ENCODE peak calls at places on chromosomes 16 and 17, in eight cellular contexts. One of them, this sample, is unnamed.

GRCh38 chr16:28974007-28974436 is 556 bp upstream of the SPNS1 start:
- DNase-seq in activated CD8-positive, alpha-beta T cell treated with anti-CD3 and anti-CD28 coated beads for 36 hours: peak
- DNase-seq in BJ: peak
- DNase-seq in epithelial cell of esophagus: peak
- DNase-seq in cardiac fibroblast: peak
- DNase-seq in AG09309: peak
- DNase-seq in kidney epithelial cell: no peak
- DNase-seq in upper lobe of left lung: peak
- DNase-seq in this sample: peak

GRCh38 chr17:7959503-7960253 is 27.7 kb downstream of the CNTROB start:
- DNase-seq in activated CD8-positive, alpha-beta T cell treated with anti-CD3 and anti-CD28 coated beads for 36 hours: no peak
- DNase-seq in BJ: no peak
- DNase-seq in epithelial cell of esophagus: no peak
- DNase-seq in cardiac fibroblast: peak
- DNase-seq in AG09309: no peak
- DNase-seq in kidney epithelial cell: no peak
- DNase-seq in upper lobe of left lung: peak
- DNase-seq in this sample: no peak

GRCh38 chr17:33225509-33225908 is 67.6 kb downstream of the ASIC2 start:
- DNase-seq in activated CD8-positive, alpha-beta T cell treated with anti-CD3 and anti-CD28 coated beads for 36 hours: no peak
- DNase-seq in BJ: no peak
- DNase-seq in epithelial cell of esophagus: no peak
- DNase-seq in cardiac fibroblast: no peak
- DNase-seq in AG09309: no peak
- DNase-seq in kidney epithelial cell: no peak
- DNase-seq in upper lobe of left lung: no peak
- DNase-seq in this sample: no peak

GRCh38 chr17:40596261-40596919 is 31.1 kb upstream of the CCR7 start:
- DNase-seq in activated CD8-positive, alpha-beta T cell treated with anti-CD3 and anti-CD28 coated beads for 36 hours: peak
- DNase-seq in BJ: no peak
- DNase-seq in epithelial cell of esophagus: no peak
- DNase-seq in cardiac fibroblast: no peak
- DNase-seq in AG09309: no peak
- DNase-seq in kidney epithelial cell: no peak
- DNase-seq in upper lobe of left lung: no peak
- DNase-seq in this sample: no peak

GRCh38 chr17:39752241-39752831 is 14.6 kb downstream of the GRB7 start:
- DNase-seq in activated CD8-positive, alpha-beta T cell treated with anti-CD3 and anti-CD28 coated beads for 36 hours: no peak
- DNase-seq in BJ: no peak
- DNase-seq in epithelial cell of esophagus: no peak
- DNase-seq in cardiac fibroblast: no peak
- DNase-seq in AG09309: no peak
- DNase-seq in kidney epithelial cell: no peak
- DNase-seq in upper lobe of left lung: no peak
- DNase-seq in this sample: peak

GRCh38 chr16:3256146-3256875 is at the start of gene MEFV:
- DNase-seq in activated CD8-positive, alpha-beta T cell treated with anti-CD3 and anti-CD28 coated beads for 36 hours: no peak
- DNase-seq in BJ: no peak
- DNase-seq in epithelial cell of esophagus: peak
- DNase-seq in cardiac fibroblast: peak
- DNase-seq in AG09309: no peak
- DNase-seq in kidney epithelial cell: no peak
- DNase-seq in upper lobe of left lung: peak
- DNase-seq in this sample: no peak

GRCh38 chr17:10814083-10814482 is 10.2 kb upstream of the TMEM238L start:
- DNase-seq in activated CD8-positive, alpha-beta T cell treated with anti-CD3 and anti-CD28 coated beads for 36 hours: no peak
- DNase-seq in BJ: no peak
- DNase-seq in epithelial cell of esophagus: no peak
- DNase-seq in cardiac fibroblast: no peak
- DNase-seq in AG09309: no peak
- DNase-seq in kidney epithelial cell: no peak
- DNase-seq in upper lobe of left lung: no peak
- DNase-seq in this sample: no peak

GRCh38 chr16:56988948-56989945 is at the start of gene NLRC5:
- DNase-seq in activated CD8-positive, alpha-beta T cell treated with anti-CD3 and anti-CD28 coated beads for 36 hours: peak
- DNase-seq in BJ: no peak
- DNase-seq in epithelial cell of esophagus: peak
- DNase-seq in cardiac fibroblast: peak
- DNase-seq in AG09309: no peak
- DNase-seq in kidney epithelial cell: no peak
- DNase-seq in upper lobe of left lung: peak
- DNase-seq in this sample: peak

GRCh38 chr17:68074279-68074678 is 38.7 kb downstream of the KPNA2 start:
- DNase-seq in activated CD8-positive, alpha-beta T cell treated with anti-CD3 and anti-CD28 coated beads for 36 hours: no peak
- DNase-seq in BJ: no peak
- DNase-seq in epithelial cell of esophagus: no peak
- DNase-seq in cardiac fibroblast: no peak
- DNase-seq in AG09309: no peak
- DNase-seq in kidney epithelial cell: no peak
- DNase-seq in upper lobe of left lung: no peak
- DNase-seq in this sample: no peak

GRCh38 chr17:44219636-44220210 is at the start of gene UBTF:
- DNase-seq in activated CD8-positive, alpha-beta T cell treated with anti-CD3 and anti-CD28 coated beads for 36 hours: peak
- DNase-seq in BJ: no peak
- DNase-seq in epithelial cell of esophagus: peak
- DNase-seq in cardiac fibroblast: peak
- DNase-seq in AG09309: no peak
- DNase-seq in kidney epithelial cell: no peak
- DNase-seq in upper lobe of left lung: peak
- DNase-seq in this sample: peak

GRCh38 chr17:66304304-66305174 is 2.1 kb downstream of the PRKCA start:
- DNase-seq in activated CD8-positive, alpha-beta T cell treated with anti-CD3 and anti-CD28 coated beads for 36 hours: peak
- DNase-seq in BJ: no peak
- DNase-seq in epithelial cell of esophagus: peak
- DNase-seq in cardiac fibroblast: peak
- DNase-seq in AG09309: no peak
- DNase-seq in kidney epithelial cell: no peak
- DNase-seq in upper lobe of left lung: no peak
- DNase-seq in this sample: no peak

GRCh38 chr16:21684199-21684598 is 20.4 kb downstream of the OTOA start:
- DNase-seq in activated CD8-positive, alpha-beta T cell treated with anti-CD3 and anti-CD28 coated beads for 36 hours: peak
- DNase-seq in BJ: no peak
- DNase-seq in epithelial cell of esophagus: no peak
- DNase-seq in cardiac fibroblast: no peak
- DNase-seq in AG09309: no peak
- DNase-seq in kidney epithelial cell: no peak
- DNase-seq in upper lobe of left lung: no peak
- DNase-seq in this sample: peak

GRCh38 chr17:37676115-37676925 is 33.1 kb upstream of the DDX52 start:
- DNase-seq in activated CD8-positive, alpha-beta T cell treated with anti-CD3 and anti-CD28 coated beads for 36 hours: no peak
- DNase-seq in BJ: no peak
- DNase-seq in epithelial cell of esophagus: no peak
- DNase-seq in cardiac fibroblast: peak
- DNase-seq in AG09309: peak
- DNase-seq in kidney epithelial cell: peak
- DNase-seq in upper lobe of left lung: no peak
- DNase-seq in this sample: no peak

GRCh38 chr16:79047337-79047736 is 553.2 kb downstream of the MAF start:
- DNase-seq in activated CD8-positive, alpha-beta T cell treated with anti-CD3 and anti-CD28 coated beads for 36 hours: peak
- DNase-seq in BJ: no peak
- DNase-seq in epithelial cell of esophagus: peak
- DNase-seq in cardiac fibroblast: no peak
- DNase-seq in AG09309: no peak
- DNase-seq in kidney epithelial cell: no peak
- DNase-seq in upper lobe of left lung: no peak
- DNase-seq in this sample: no peak

GRCh38 chr17:9334536-9335446 is 240.8 kb downstream of the STX8 start:
- DNase-seq in activated CD8-positive, alpha-beta T cell treated with anti-CD3 and anti-CD28 coated beads for 36 hours: peak
- DNase-seq in BJ: no peak
- DNase-seq in epithelial cell of esophagus: peak
- DNase-seq in cardiac fibroblast: no peak
- DNase-seq in AG09309: no peak
- DNase-seq in kidney epithelial cell: no peak
- DNase-seq in upper lobe of left lung: no peak
- DNase-seq in this sample: no peak

DNA sequence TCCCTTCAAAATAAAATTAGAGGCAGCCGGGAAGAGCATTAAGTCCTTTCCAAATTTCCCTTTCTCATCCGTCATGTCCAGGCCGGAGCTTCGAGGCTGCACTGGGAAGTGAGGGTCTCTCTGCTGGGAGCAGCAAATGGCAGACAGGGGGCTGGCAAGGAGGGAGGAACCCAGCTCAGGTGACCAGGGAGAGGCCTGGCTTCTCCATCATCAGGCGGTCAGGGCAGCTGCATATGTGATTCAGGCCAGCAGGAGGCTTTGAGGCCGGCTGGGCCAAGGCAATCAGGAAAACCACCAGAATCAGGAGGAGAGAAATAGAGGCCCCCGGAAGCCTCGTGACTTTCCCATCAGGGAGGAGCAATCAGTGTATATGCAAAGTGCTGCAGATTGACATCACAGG is 85.0 kb upstream of the RPL38 start:
- DNase-seq in activated CD8-positive, alpha-beta T cell treated with anti-CD3 and anti-CD28 coated beads for 36 hours: no peak
- DNase-seq in BJ: no peak
- DNase-seq in epithelial cell of esophagus: no peak
- DNase-seq in cardiac fibroblast: no peak
- DNase-seq in AG09309: no peak
- DNase-seq in kidney epithelial cell: no peak
- DNase-seq in upper lobe of left lung: peak
- DNase-seq in this sample: no peak
- TF ChIP-seq CTCF in activated CD8-positive, alpha-beta T cell treated with anti-CD3 and anti-CD28 coated beads for 36 hours: no peak
- TF ChIP-seq CTCF in BJ: no peak
- TF ChIP-seq CTCF in epithelial cell of esophagus: no peak
- TF ChIP-seq CTCF in cardiac fibroblast: no peak
- TF ChIP-seq CTCF in AG09309: no peak
- TF ChIP-seq CTCF in kidney epithelial cell: no peak
- TF ChIP-seq CTCF in upper lobe of left lung: no peak
- TF ChIP-seq CTCF in this sample: no peak

DNA sequence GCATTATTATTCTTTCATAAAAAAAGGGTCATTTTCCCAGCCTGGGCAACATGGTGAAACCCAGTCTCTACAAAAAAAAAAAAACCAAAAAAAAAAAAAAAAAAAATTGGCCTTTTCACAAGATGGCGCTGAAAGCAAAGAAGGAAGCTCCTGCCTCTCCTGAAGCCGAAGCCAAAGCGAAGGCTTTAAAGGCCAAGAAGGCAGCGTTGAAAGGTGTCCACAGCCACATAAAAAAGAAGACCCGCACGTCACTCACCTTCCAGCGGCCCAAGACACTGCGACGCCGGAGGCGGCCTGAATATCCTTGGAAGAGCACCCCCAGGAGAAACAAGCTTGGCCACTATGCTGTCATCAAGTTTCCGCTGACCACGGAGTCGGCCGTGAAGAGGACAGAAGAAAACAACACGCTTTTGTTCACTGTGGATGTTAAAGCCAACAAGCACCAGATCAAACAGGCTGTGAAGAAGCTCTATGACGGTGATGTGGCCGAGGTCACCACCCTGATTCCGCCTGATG is 4.9 kb upstream of the PGAP6 start:
- DNase-seq in activated CD8-positive, alpha-beta T cell treated with anti-CD3 and anti-CD28 coated beads for 36 hours: no peak
- DNase-seq in BJ: no peak
- DNase-seq in epithelial cell of esophagus: no peak
- DNase-seq in cardiac fibroblast: peak
- DNase-seq in AG09309: no peak
- DNase-seq in kidney epithelial cell: no peak
- DNase-seq in upper lobe of left lung: no peak
- DNase-seq in this sample: no peak
- TF ChIP-seq CTCF in activated CD8-positive, alpha-beta T cell treated with anti-CD3 and anti-CD28 coated beads for 36 hours: no peak
- TF ChIP-seq CTCF in BJ: no peak
- TF ChIP-seq CTCF in epithelial cell of esophagus: no peak
- TF ChIP-seq CTCF in cardiac fibroblast: no peak
- TF ChIP-seq CTCF in AG09309: no peak
- TF ChIP-seq CTCF in kidney epithelial cell: peak
- TF ChIP-seq CTCF in upper lobe of left lung: no peak
- TF ChIP-seq CTCF in this sample: no peak

GRCh38 chr17:50845260-50846147 is 10.1 kb downstream of the WFIKKN2 start:
- DNase-seq in activated CD8-positive, alpha-beta T cell treated with anti-CD3 and anti-CD28 coated beads for 36 hours: no peak
- DNase-seq in BJ: no peak
- DNase-seq in epithelial cell of esophagus: peak
- DNase-seq in cardiac fibroblast: no peak
- DNase-seq in AG09309: no peak
- DNase-seq in kidney epithelial cell: no peak
- DNase-seq in upper lobe of left lung: no peak
- DNase-seq in this sample: no peak

GRCh38 chr17:50847566-50847965 is 12.2 kb downstream of the WFIKKN2 start:
- DNase-seq in activated CD8-positive, alpha-beta T cell treated with anti-CD3 and anti-CD28 coated beads for 36 hours: no peak
- DNase-seq in BJ: no peak
- DNase-seq in epithelial cell of esophagus: no peak
- DNase-seq in cardiac fibroblast: no peak
- DNase-seq in AG09309: no peak
- DNase-seq in kidney epithelial cell: no peak
- DNase-seq in upper lobe of left lung: no peak
- DNase-seq in this sample: no peak

GRCh38 chr17:50850640-50851039 is 15.3 kb downstream of the WFIKKN2 start:
- DNase-seq in activated CD8-positive, alpha-beta T cell treated with anti-CD3 and anti-CD28 coated beads for 36 hours: no peak
- DNase-seq in BJ: no peak
- DNase-seq in epithelial cell of esophagus: peak
- DNase-seq in cardiac fibroblast: no peak
- DNase-seq in AG09309: no peak
- DNase-seq in kidney epithelial cell: no peak
- DNase-seq in upper lobe of left lung: no peak
- DNase-seq in this sample: no peak

GRCh38 chr17:50848691-50849090 is 13.3 kb downstream of the WFIKKN2 start:
- DNase-seq in activated CD8-positive, alpha-beta T cell treated with anti-CD3 and anti-CD28 coated beads for 36 hours: no peak
- DNase-seq in BJ: no peak
- DNase-seq in epithelial cell of esophagus: no peak
- DNase-seq in cardiac fibroblast: no peak
- DNase-seq in AG09309: no peak
- DNase-seq in kidney epithelial cell: no peak
- DNase-seq in upper lobe of left lung: no peak
- DNase-seq in this sample: no peak

GRCh38 chr17:50848039-50848438 is 12.7 kb downstream of the WFIKKN2 start:
- DNase-seq in activated CD8-positive, alpha-beta T cell treated with anti-CD3 and anti-CD28 coated beads for 36 hours: no peak
- DNase-seq in BJ: no peak
- DNase-seq in epithelial cell of esophagus: no peak
- DNase-seq in cardiac fibroblast: no peak
- DNase-seq in AG09309: no peak
- DNase-seq in kidney epithelial cell: no peak
- DNase-seq in upper lobe of left lung: no peak
- DNase-seq in this sample: no peak
- TF ChIP-seq CTCF in activated CD8-positive, alpha-beta T cell treated with anti-CD3 and anti-CD28 coated beads for 36 hours: no peak
- TF ChIP-seq CTCF in BJ: no peak
- TF ChIP-seq CTCF in epithelial cell of esophagus: no peak
- TF ChIP-seq CTCF in cardiac fibroblast: no peak
- TF ChIP-seq CTCF in AG09309: no peak
- TF ChIP-seq CTCF in kidney epithelial cell: no peak
- TF ChIP-seq CTCF in upper lobe of left lung: no peak
- TF ChIP-seq CTCF in this sample: no peak

GRCh38 chr17:51857052-51857593 is 301.4 kb downstream of the CA10 start:
- DNase-seq in activated CD8-positive, alpha-beta T cell treated with anti-CD3 and anti-CD28 coated beads for 36 hours: no peak
- DNase-seq in BJ: no peak
- DNase-seq in epithelial cell of esophagus: no peak
- DNase-seq in cardiac fibroblast: no peak
- DNase-seq in AG09309: no peak
- DNase-seq in kidney epithelial cell: no peak
- DNase-seq in upper lobe of left lung: no peak
- DNase-seq in this sample: no peak

DNA sequence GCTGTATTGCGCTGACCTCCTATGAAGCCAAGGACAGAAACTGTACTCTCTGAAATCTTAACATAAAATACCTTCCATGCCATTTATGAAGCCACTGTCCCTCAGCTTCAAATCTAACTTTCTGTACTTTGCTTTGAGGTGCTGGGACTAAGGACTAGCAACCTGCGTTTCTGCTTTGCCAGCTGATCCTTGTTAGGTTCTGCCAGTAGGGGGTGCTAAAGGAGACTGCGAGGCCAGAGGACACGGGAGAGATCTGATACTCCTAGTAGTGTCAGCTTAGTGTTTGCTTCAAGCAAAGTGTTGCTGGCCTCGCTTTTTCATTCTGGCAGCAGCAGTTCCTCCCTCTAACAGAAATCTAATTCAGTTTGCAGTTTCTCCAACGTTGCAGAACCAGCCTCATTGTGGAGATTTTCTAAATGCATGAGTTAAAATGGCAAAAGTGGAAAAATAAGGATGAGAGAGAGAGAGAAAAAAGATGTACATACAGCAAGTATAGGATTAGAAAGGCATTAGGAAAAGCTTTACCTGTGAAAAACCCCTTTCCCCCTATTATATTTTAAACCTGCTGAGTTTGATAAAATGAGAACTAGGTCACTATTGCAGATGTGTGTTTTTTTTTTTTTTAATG is 297.5 kb downstream of the CA10 start:
- DNase-seq in activated CD8-positive, alpha-beta T cell treated with anti-CD3 and anti-CD28 coated beads for 36 hours: peak
- DNase-seq in BJ: no peak
- DNase-seq in epithelial cell of esophagus: peak
- DNase-seq in cardiac fibroblast: peak
- DNase-seq in AG09309: no peak
- DNase-seq in kidney epithelial cell: no peak
- DNase-seq in upper lobe of left lung: no peak
- DNase-seq in this sample: peak
- TF ChIP-seq CTCF in activated CD8-positive, alpha-beta T cell treated with anti-CD3 and anti-CD28 coated beads for 36 hours: peak
- TF ChIP-seq CTCF in BJ: peak
- TF ChIP-seq CTCF in epithelial cell of esophagus: peak
- TF ChIP-seq CTCF in cardiac fibroblast: peak
- TF ChIP-seq CTCF in AG09309: no peak
- TF ChIP-seq CTCF in kidney epithelial cell: peak
- TF ChIP-seq CTCF in upper lobe of left lung: no peak
- TF ChIP-seq CTCF in this sample: peak